ENCODE peak calls at places on chromosome 7, in four cellular contexts. K is activated effector memory CD4-positive, alpha-beta T cell treated with anti-CD3 and anti-CD28 coated beads, Interleukin-2, amount 50 U/mL, for 16 hours; B is posterior vena cava; W is HepG2. A is an unnamed sample.

GRCh38 chr7:31890751-31891150 is 179.5 kb downstream of the PDE1C start:
- DNase-seq in K (no peak), B (no peak), W (no peak), A (no peak)

GRCh38 chr7:479115-479947 is 40.3 kb downstream of the PDGFA start:
- DNase-seq in B (peak; percentile 62), K (peak; percentile 37), W (no peak), A (peak; percentile 29)

GRCh38 chr7:156942708-156943090 is 6.8 kb upstream of the NOM1 start:
- DNase-seq in W (no peak), K (no peak), B (no peak), A (peak; percentile 55)

GRCh38 chr7:12949060-12950045 is 261.9 kb downstream of the ARL4A start:
- DNase-seq in K (no peak), W (peak; percentile 60), B (no peak), A (no peak)

GRCh38 chr7:129464194-129464593 is 30.0 kb downstream of the STRIP2 start:
- DNase-seq in B (no peak), K (no peak), W (no peak), A (no peak)

GRCh38 chr7:17130281-17131059 is 168.0 kb upstream of the AHR start:
- DNase-seq in B (no peak), W (peak; percentile 98), K (no peak), A (no peak)

GRCh38 chr7:2643386-2644229 is 11.8 kb downstream of the TTYH3 start:
- DNase-seq in K (no peak), W (no peak), B (no peak), A (no peak)

GRCh38 chr7:28726563-28726962 is 231.6 kb downstream of the TRIL start:
- DNase-seq in B (no peak), W (no peak), K (no peak), A (no peak)

GRCh38 chr7:41544241-41544640 is 158.6 kb downstream of the INHBA start:
- DNase-seq in K (no peak), B (no peak), W (no peak), A (no peak)

GRCh38 chr7:137474627-137475026 is 131.1 kb upstream of the PTN start:
- DNase-seq in K (no peak), W (no peak), B (no peak), A (no peak)

GRCh38 chr7:45985902-45986301 is 64.8 kb upstream of the IGFBP3 start:
- DNase-seq in W (no peak), K (no peak), B (no peak), A (no peak)

GRCh38 chr7:113561446-113561845 is 357.4 kb downstream of the PPP1R3A start:
- DNase-seq in W (no peak), B (no peak), K (no peak), A (no peak)

GRCh38 chr7:142414915-142415314 is 157.1 kb upstream of the PRSS58 start:
- DNase-seq in K (no peak), B (no peak), W (no peak), A (no peak)

GRCh38 chr7:516606-517456 is 2.8 kb downstream of the PDGFA start:
- DNase-seq in W (peak; percentile 43), K (no peak), B (peak; percentile 93), A (no peak)

GRCh38 chr7:46386428-46387399 is 465.6 kb upstream of the IGFBP3 start:
- DNase-seq in B (no peak), K (no peak), W (no peak), A (no peak)

GRCh38 chr7:81645435-81645834 is 124.4 kb downstream of the HGF start:
- DNase-seq in B (no peak), W (no peak), K (no peak), A (no peak)

GRCh38 chr7:107913846-107914245 is 22.9 kb downstream of the DLD start:
- DNase-seq in B (no peak), W (no peak), K (no peak), A (no peak)

GRCh38 chr7:124009321-124009720 is 23.5 kb downstream of the TMEM229A start:
- DNase-seq in W (no peak), B (no peak), K (no peak), A (no peak)

GRCh38 chr7:120304674-120305073 is 31.7 kb downstream of the KCND2 start:
- DNase-seq in W (no peak), K (no peak), B (no peak), A (no peak)

GRCh38 chr7:23347682-23348180 is 48.6 kb downstream of the MALSU1 start:
- DNase-seq in W (no peak), K (no peak), B (no peak), A (no peak)

GRCh38 chr7:42115795-42116194 is 121.2 kb downstream of the GLI3 start:
- DNase-seq in K (no peak), W (no peak), B (no peak), A (no peak)

GRCh38 chr7:139328375-139328774 is 12.8 kb upstream of the FMC1 start:
- DNase-seq in K (no peak), W (no peak), B (no peak), A (no peak)

GRCh38 chr7:107463139-107464078 is 6.4 kb upstream of the GPR22 start:
- DNase-seq in W (peak; percentile 52), B (peak; percentile 81), K (peak; percentile 73), A (no peak)

GRCh38 chr7:38542156-38542555 is 89.0 kb downstream of the AMPH start:
- DNase-seq in B (no peak), K (no peak), W (no peak), A (no peak)

GRCh38 chr7:3106353-3106752 is 62.7 kb upstream of the CARD11 start:
- DNase-seq in K (no peak), B (peak; percentile 24), W (no peak), A (no peak)

GRCh38 chr7:43294080-43294630 is 181.7 kb downstream of the HECW1 start:
- DNase-seq in K (no peak), W (no peak), B (no peak), A (peak; percentile 74)

GRCh38 chr7:55522268-55522902 is 49.9 kb downstream of the VOPP1 start:
- DNase-seq in B (peak; percentile 57), K (no peak), W (no peak), A (no peak)